ENCODE peak calls at places on chromosomes 3 and 15, in eight cellular contexts. M, Q, F, C, Y, L, O and B are unnamed samples.

GRCh38 chr15:41661529-41662225 is 1.5 kb downstream of the MGA start:
- DNase-seq in M (peak), Q (peak), F (peak), C (peak), Y (peak), L (peak), O (peak), B (peak)

GRCh38 chr15:96367436-96368200 is 37.1 kb downstream of the NR2F2 start:
- DNase-seq in M (no peak), Q (no peak), F (no peak), C (no peak), Y (peak), L (no peak), O (no peak), B (no peak)

GRCh38 chr3:194328080-194328571 is 23.0 kb downstream of the CPN2 start:
- DNase-seq in M (peak), Q (no peak), F (no peak), C (peak), Y (peak), L (no peak), O (no peak), B (no peak)

GRCh38 chr15:46309914-46310313 is 675.1 kb downstream of the SQOR start:
- DNase-seq in M (no peak), Q (no peak), F (no peak), C (no peak), Y (no peak), L (no peak), O (no peak), B (no peak)

GRCh38 chr15:40845511-40846284 is 1.9 kb downstream of the SPINT1 start:
- DNase-seq in M (peak), Q (no peak), F (no peak), C (no peak), Y (no peak), L (no peak), O (no peak), B (no peak)

GRCh38 chr15:91320106-91320505 is 220.0 kb downstream of the SV2B start:
- DNase-seq in M (no peak), Q (no peak), F (no peak), C (no peak), Y (no peak), L (no peak), O (no peak), B (no peak)

GRCh38 chr15:74642328-74642723 is 26.7 kb downstream of the CLK3 start:
- DNase-seq in M (peak), Q (no peak), F (no peak), C (no peak), Y (no peak), L (no peak), O (no peak), B (no peak)

GRCh38 chr3:126485956-126486884 is 10.5 kb upstream of the ZXDC start:
- DNase-seq in M (no peak), Q (no peak), F (no peak), C (peak), Y (no peak), L (no peak), O (no peak), B (no peak)

GRCh38 chr3:133578548-133579191 is 5.2 kb downstream of the CDV3 start:
- DNase-seq in M (peak), Q (no peak), F (no peak), C (peak), Y (no peak), L (no peak), O (no peak), B (no peak)

GRCh38 chr3:194928831-194929594 is 243.3 kb downstream of the FAM43A start:
- DNase-seq in M (no peak), Q (no peak), F (no peak), C (no peak), Y (no peak), L (no peak), O (no peak), B (no peak)

GRCh38 chr3:43855674-43856299 is 165.0 kb downstream of the ABHD5 start:
- DNase-seq in M (peak), Q (peak), F (peak), C (peak), Y (peak), L (no peak), O (no peak), B (no peak)

GRCh38 chr15:68431792-68432401 is at the start of gene ITGA11:
- DNase-seq in M (no peak), Q (no peak), F (no peak), C (peak), Y (peak), L (no peak), O (peak), B (no peak)

GRCh38 chr15:91890614-91891013 is 37.1 kb downstream of the SLCO3A1 start:
- DNase-seq in M (peak), Q (no peak), F (no peak), C (no peak), Y (no peak), L (no peak), O (no peak), B (no peak)

GRCh38 chr3:4982773-4983738 is 3.8 kb downstream of the BHLHE40 start:
- DNase-seq in M (no peak), Q (no peak), F (no peak), C (no peak), Y (no peak), L (no peak), O (no peak), B (no peak)

GRCh38 chr15:40175160-40175559 is 14.3 kb downstream of the BUB1B start:
- DNase-seq in M (no peak), Q (no peak), F (no peak), C (no peak), Y (no peak), L (no peak), O (no peak), B (no peak)

GRCh38 chr3:22296641-22297040 is 545.6 kb upstream of the ZNF385D start:
- DNase-seq in M (no peak), Q (no peak), F (no peak), C (no peak), Y (no peak), L (no peak), O (no peak), B (no peak)

GRCh38 chr3:188007897-188008296 is 146.1 kb upstream of the LPP start:
- DNase-seq in M (no peak), Q (no peak), F (no peak), C (no peak), Y (no peak), L (no peak), O (no peak), B (no peak)

GRCh38 chr3:187773233-187773962 is 28.1 kb upstream of the BCL6 start:
- DNase-seq in M (no peak), Q (no peak), F (no peak), C (no peak), Y (peak), L (no peak), O (no peak), B (no peak)

GRCh38 chr3:77392181-77392580 is 352.3 kb downstream of the ROBO2 start:
- DNase-seq in M (no peak), Q (no peak), F (no peak), C (no peak), Y (no peak), L (no peak), O (no peak), B (no peak)

GRCh38 chr3:142844339-142844977 is 44.4 kb downstream of the PCOLCE2 start:
- DNase-seq in M (peak), Q (peak), F (no peak), C (peak), Y (peak), L (no peak), O (no peak), B (no peak)

GRCh38 chr15:46394463-46394862 is 759.6 kb downstream of the SQOR start:
- DNase-seq in M (no peak), Q (no peak), F (no peak), C (no peak), Y (no peak), L (no peak), O (no peak), B (no peak)

GRCh38 chr15:39736646-39737550 is 45.7 kb downstream of the FSIP1 start:
- DNase-seq in M (no peak), Q (no peak), F (no peak), C (peak), Y (no peak), L (no peak), O (no peak), B (no peak)

GRCh38 chr15:67914537-67915373 is 74.9 kb upstream of the RNU6-1 start:
- DNase-seq in M (peak), Q (no peak), F (no peak), C (no peak), Y (no peak), L (no peak), O (peak), B (peak)

GRCh38 chr3:180250172-180250571 is 213.4 kb upstream of the PEX5L start:
- DNase-seq in M (no peak), Q (no peak), F (no peak), C (no peak), Y (no peak), L (no peak), O (no peak), B (no peak)

GRCh38 chr3:69232447-69232846 is 110.1 kb upstream of the LMOD3 start:
- DNase-seq in M (no peak), Q (no peak), F (no peak), C (peak), Y (no peak), L (no peak), O (no peak), B (no peak)

GRCh38 chr15:69478259-69478687 is 25.7 kb downstream of the RPLP1 start:
- DNase-seq in M (peak), Q (peak), F (no peak), C (peak), Y (peak), L (no peak), O (peak), B (no peak)

GRCh38 chr15:62786123-62786825 is 256.3 kb upstream of the TPM1 start:
- DNase-seq in M (no peak), Q (no peak), F (no peak), C (no peak), Y (no peak), L (no peak), O (no peak), B (no peak)

GRCh38 chr15:25397110-25397509 is 41.7 kb downstream of the UBE3A start:
- DNase-seq in M (no peak), Q (no peak), F (no peak), C (no peak), Y (no peak), L (no peak), O (no peak), B (no peak)

GRCh38 chr15:82047493-82048446 is 2.0 kb upstream of the MEX3B start:
- DNase-seq in M (peak), Q (no peak), F (no peak), C (no peak), Y (peak), L (no peak), O (no peak), B (no peak)

GRCh38 chr3:14812196-14812785 is 6.5 kb upstream of the FGD5 start:
- DNase-seq in M (no peak), Q (no peak), F (no peak), C (no peak), Y (no peak), L (no peak), O (no peak), B (no peak)

GRCh38 chr15:76996526-76997401 is 1.8 kb downstream of the PSTPIP1 start:
- DNase-seq in M (no peak), Q (no peak), F (no peak), C (peak), Y (no peak), L (no peak), O (no peak), B (no peak)

GRCh38 chr15:69753867-69754266 is 301.2 kb downstream of the RPLP1 start:
- DNase-seq in M (no peak), Q (no peak), F (no peak), C (no peak), Y (no peak), L (no peak), O (no peak), B (no peak)

GRCh38 chr3:80087769-80088168 is 320.0 kb upstream of the ROBO1 start:
- DNase-seq in M (no peak), Q (no peak), F (no peak), C (peak), Y (no peak), L (no peak), O (no peak), B (no peak)

GRCh38 chr3:139101396-139101795 is 56.7 kb upstream of the PRR23C start:
- DNase-seq in M (no peak), Q (no peak), F (no peak), C (no peak), Y (no peak), L (no peak), O (peak), B (no peak)

GRCh38 chr15:90780916-90781315 is 63.8 kb downstream of the BLM start:
- DNase-seq in M (no peak), Q (peak), F (no peak), C (no peak), Y (no peak), L (no peak), O (no peak), B (no peak)